ENCODE peak calls at places on chromosomes 2 and 18, in four cellular contexts. One of them, this sample, is unnamed.

GRCh38 chr2:64975232-64975791 is 13.9 kb upstream of the SLC1A4 start:
- DNase-seq in tibial artery: peak
- DNase-seq in epithelial cell of esophagus: peak
- DNase-seq in CD8-positive, alpha-beta T cell: no peak
- DNase-seq in this sample: peak

GRCh38 chr2:61645911-61646310 is 107.8 kb upstream of the XPO1 start:
- DNase-seq in tibial artery: no peak
- DNase-seq in epithelial cell of esophagus: peak
- DNase-seq in CD8-positive, alpha-beta T cell: no peak
- DNase-seq in this sample: no peak

GRCh38 chr18:45480219-45481015 is 134.9 kb upstream of the SLC14A2 start:
- DNase-seq in tibial artery: no peak
- DNase-seq in epithelial cell of esophagus: no peak
- DNase-seq in CD8-positive, alpha-beta T cell: no peak
- DNase-seq in this sample: no peak

GRCh38 chr2:8107979-8108378 is 573.9 kb upstream of the ID2 start:
- DNase-seq in tibial artery: no peak
- DNase-seq in epithelial cell of esophagus: no peak
- DNase-seq in CD8-positive, alpha-beta T cell: no peak
- DNase-seq in this sample: no peak

GRCh38 chr2:70258532-70258875 is 567 bp downstream of the PCYOX1 start:
- DNase-seq in tibial artery: peak
- DNase-seq in epithelial cell of esophagus: peak
- DNase-seq in CD8-positive, alpha-beta T cell: no peak
- DNase-seq in this sample: peak

GRCh38 chr2:171347591-171348032 is 86.2 kb downstream of the METTL8 start:
- DNase-seq in tibial artery: no peak
- DNase-seq in epithelial cell of esophagus: peak
- DNase-seq in CD8-positive, alpha-beta T cell: no peak
- DNase-seq in this sample: no peak

GRCh38 chr2:25226827-25227226 is 58.4 kb upstream of the POMC start:
- DNase-seq in tibial artery: no peak
- DNase-seq in epithelial cell of esophagus: no peak
- DNase-seq in CD8-positive, alpha-beta T cell: no peak
- DNase-seq in this sample: no peak

GRCh38 chr2:167135691-167136090 is 247.4 kb downstream of the XIRP2 start:
- DNase-seq in tibial artery: no peak
- DNase-seq in epithelial cell of esophagus: no peak
- DNase-seq in CD8-positive, alpha-beta T cell: no peak
- DNase-seq in this sample: no peak

GRCh38 chr2:128381001-128381938 is 62.6 kb upstream of the HS6ST1 start:
- DNase-seq in tibial artery: peak
- DNase-seq in epithelial cell of esophagus: no peak
- DNase-seq in CD8-positive, alpha-beta T cell: no peak
- DNase-seq in this sample: peak

GRCh38 chr2:147456729-147457128 is 388.1 kb upstream of the ACVR2A start:
- DNase-seq in tibial artery: no peak
- DNase-seq in epithelial cell of esophagus: peak
- DNase-seq in CD8-positive, alpha-beta T cell: no peak
- DNase-seq in this sample: no peak

GRCh38 chr18:47574966-47575365 is 323.5 kb upstream of the SKOR2 start:
- DNase-seq in tibial artery: no peak
- DNase-seq in epithelial cell of esophagus: no peak
- DNase-seq in CD8-positive, alpha-beta T cell: no peak
- DNase-seq in this sample: no peak

GRCh38 chr2:64696631-64697030 is 42.9 kb upstream of the SERTAD2 start:
- DNase-seq in tibial artery: no peak
- DNase-seq in epithelial cell of esophagus: no peak
- DNase-seq in CD8-positive, alpha-beta T cell: no peak
- DNase-seq in this sample: no peak

GRCh38 chr2:38176619-38177021 is 100.7 kb upstream of the CYP1B1 start:
- DNase-seq in tibial artery: no peak
- DNase-seq in epithelial cell of esophagus: peak
- DNase-seq in CD8-positive, alpha-beta T cell: no peak
- DNase-seq in this sample: no peak

GRCh38 chr2:47833516-47833968 is 50.6 kb downstream of the MSH6 start:
- DNase-seq in tibial artery: no peak
- DNase-seq in epithelial cell of esophagus: no peak
- DNase-seq in CD8-positive, alpha-beta T cell: no peak
- DNase-seq in this sample: no peak

DNA sequence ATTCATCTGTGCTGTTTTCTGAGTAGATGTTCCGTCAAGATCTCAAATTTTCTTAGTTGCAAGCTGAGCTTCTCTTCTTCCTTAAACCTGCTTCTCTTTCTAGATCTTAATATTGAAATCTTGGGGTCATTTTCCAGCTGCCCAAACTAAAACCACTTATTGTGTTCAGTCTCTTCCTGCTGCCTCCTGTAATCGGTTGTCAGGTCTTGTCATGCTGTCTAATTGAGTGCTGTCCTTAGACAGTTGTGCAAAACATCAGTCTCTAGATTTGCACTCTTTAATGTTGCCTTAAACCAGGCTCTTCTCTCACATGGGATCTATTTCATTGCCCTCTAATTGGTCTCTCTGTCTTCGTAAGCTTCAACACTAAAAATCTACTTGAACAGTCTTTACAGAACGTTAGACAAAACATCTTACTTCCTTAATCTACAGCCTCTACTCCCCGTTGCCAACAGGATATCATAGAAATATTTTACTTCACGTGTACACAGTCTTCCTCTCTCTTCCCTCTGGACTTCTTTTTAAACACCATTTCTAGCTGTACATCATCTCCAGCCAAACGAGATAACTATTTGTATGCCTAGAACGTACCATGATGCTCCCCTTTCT is 34.9 kb downstream of the GPD2 start:
- DNase-seq in tibial artery: no peak
- DNase-seq in epithelial cell of esophagus: no peak
- DNase-seq in CD8-positive, alpha-beta T cell: no peak
- DNase-seq in this sample: no peak
- H3K4me3 ChIP-seq in tibial artery: no peak
- H3K4me3 ChIP-seq in epithelial cell of esophagus: no peak
- H3K4me3 ChIP-seq in CD8-positive, alpha-beta T cell: no peak
- H3K4me3 ChIP-seq in this sample: no peak

GRCh38 chr2:204026294-204026693 is 89.7 kb downstream of the ICOS start:
- DNase-seq in tibial artery: no peak
- DNase-seq in epithelial cell of esophagus: no peak
- DNase-seq in CD8-positive, alpha-beta T cell: no peak
- DNase-seq in this sample: no peak
- TF ChIP-seq CTCF in tibial artery: no peak
- TF ChIP-seq CTCF in epithelial cell of esophagus: no peak
- TF ChIP-seq CTCF in CD8-positive, alpha-beta T cell: no peak
- TF ChIP-seq CTCF in this sample: no peak

GRCh38 chr18:61596296-61596695 is 263.1 kb downstream of the CDH20 start:
- DNase-seq in tibial artery: no peak
- DNase-seq in epithelial cell of esophagus: peak
- DNase-seq in CD8-positive, alpha-beta T cell: no peak
- DNase-seq in this sample: no peak
- H3K4me3 ChIP-seq in tibial artery: no peak
- H3K4me3 ChIP-seq in epithelial cell of esophagus: no peak
- H3K4me3 ChIP-seq in CD8-positive, alpha-beta T cell: no peak
- H3K4me3 ChIP-seq in this sample: no peak

DNA sequence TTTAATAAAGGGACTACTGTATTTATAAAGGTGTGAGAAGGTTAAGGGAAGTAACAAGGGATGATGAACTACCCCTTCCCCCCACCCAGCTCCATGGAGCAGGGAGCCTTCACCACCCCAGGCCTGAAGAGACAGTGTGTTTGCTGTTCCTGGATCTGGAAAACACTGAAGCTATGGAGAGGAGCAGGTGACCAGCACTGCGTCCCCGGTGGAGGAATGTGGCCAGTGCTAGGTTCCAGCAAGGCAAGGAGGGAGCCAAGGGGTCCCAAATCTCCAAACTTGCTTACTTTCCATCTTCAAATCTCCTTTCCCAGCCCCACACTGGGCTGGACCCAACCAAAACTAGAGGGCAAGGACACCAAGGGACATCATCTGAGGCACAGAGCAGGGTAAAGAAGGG is 128.7 kb upstream of the CD302 start:
- DNase-seq in tibial artery: no peak
- DNase-seq in epithelial cell of esophagus: no peak
- DNase-seq in CD8-positive, alpha-beta T cell: no peak
- DNase-seq in this sample: no peak
- TF ChIP-seq CTCF in tibial artery: no peak
- TF ChIP-seq CTCF in epithelial cell of esophagus: no peak
- TF ChIP-seq CTCF in CD8-positive, alpha-beta T cell: no peak
- TF ChIP-seq CTCF in this sample: no peak

GRCh38 chr2:11368059-11368572 is 23.7 kb upstream of the ROCK2 start:
- DNase-seq in tibial artery: peak
- DNase-seq in epithelial cell of esophagus: no peak
- DNase-seq in CD8-positive, alpha-beta T cell: no peak
- DNase-seq in this sample: no peak
- H3K4me3 ChIP-seq in tibial artery: peak
- H3K4me3 ChIP-seq in epithelial cell of esophagus: no peak
- H3K4me3 ChIP-seq in CD8-positive, alpha-beta T cell: no peak
- H3K4me3 ChIP-seq in this sample: no peak

GRCh38 chr2:201964011-201964410 is 69.6 kb upstream of the FZD7 start:
- DNase-seq in tibial artery: no peak
- DNase-seq in epithelial cell of esophagus: no peak
- DNase-seq in CD8-positive, alpha-beta T cell: no peak
- DNase-seq in this sample: no peak

GRCh38 chr2:201964631-201965206 is 68.9 kb upstream of the FZD7 start:
- DNase-seq in tibial artery: no peak
- DNase-seq in epithelial cell of esophagus: no peak
- DNase-seq in CD8-positive, alpha-beta T cell: no peak
- DNase-seq in this sample: no peak

GRCh38 chr2:201966691-201967388 is 66.8 kb upstream of the FZD7 start:
- DNase-seq in tibial artery: no peak
- DNase-seq in epithelial cell of esophagus: peak
- DNase-seq in CD8-positive, alpha-beta T cell: no peak
- DNase-seq in this sample: no peak

GRCh38 chr2:201968045-201968444 is 65.6 kb upstream of the FZD7 start:
- DNase-seq in tibial artery: no peak
- DNase-seq in epithelial cell of esophagus: no peak
- DNase-seq in CD8-positive, alpha-beta T cell: no peak
- DNase-seq in this sample: no peak

DNA sequence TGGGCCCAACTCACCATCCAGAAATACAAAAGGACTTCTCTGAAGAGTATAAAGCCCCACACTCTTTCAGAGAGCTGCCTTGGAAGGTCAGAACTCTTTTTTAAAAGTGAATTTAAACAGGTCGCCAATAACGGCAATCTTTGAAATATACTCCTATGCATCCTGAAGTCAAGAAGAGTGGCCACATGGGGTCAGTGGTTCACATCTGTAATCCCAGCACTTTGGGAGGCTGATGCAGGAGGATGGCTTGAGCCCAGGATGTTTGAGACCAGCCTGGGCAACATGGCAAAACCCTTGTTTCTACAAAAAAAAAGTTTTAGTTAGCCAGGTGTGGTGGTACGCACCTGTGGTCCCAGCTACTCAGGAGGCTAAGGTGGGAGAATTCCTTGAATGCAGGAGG is 68.1 kb upstream of the FZD7 start:
- DNase-seq in tibial artery: no peak
- DNase-seq in epithelial cell of esophagus: peak
- DNase-seq in CD8-positive, alpha-beta T cell: no peak
- DNase-seq in this sample: no peak
- TF ChIP-seq CTCF in tibial artery: no peak
- TF ChIP-seq CTCF in epithelial cell of esophagus: no peak
- TF ChIP-seq CTCF in CD8-positive, alpha-beta T cell: no peak
- TF ChIP-seq CTCF in this sample: no peak

GRCh38 chr2:3585239-3586109 is 9.4 kb upstream of the COLEC11 start:
- DNase-seq in tibial artery: peak
- DNase-seq in epithelial cell of esophagus: no peak
- DNase-seq in CD8-positive, alpha-beta T cell: no peak
- DNase-seq in this sample: no peak
- H3K4me3 ChIP-seq in tibial artery: peak
- H3K4me3 ChIP-seq in epithelial cell of esophagus: no peak
- H3K4me3 ChIP-seq in CD8-positive, alpha-beta T cell: no peak
- H3K4me3 ChIP-seq in this sample: no peak